ENCODE peak calls at places on chromosomes 12 and 14, in nine cellular contexts. J, W, O, E, A, F, Z, T and I are unnamed samples.

GRCh38 chr14:73759183-73759713 is 45.1 kb upstream of the PNMA1 start:
- DNase-seq in J (peak; percentile 46), W (peak; percentile 90), O (peak; percentile 42), E (peak; percentile 69), A (peak; percentile 59), F (no peak), Z (peak; percentile 58), T (peak; percentile 48), I (peak; percentile 55)

GRCh38 chr14:104680056-104680805 is 9.2 kb upstream of the INF2 start:
- DNase-seq in J (no peak), W (peak; percentile 18), O (no peak), E (peak; percentile 79), A (no peak), F (no peak), Z (peak; percentile 74), T (no peak), I (no peak)

GRCh38 chr12:125403145-125403789 is 338.0 kb downstream of the AACS start:
- DNase-seq in J (no peak), W (no peak), O (no peak), E (peak; percentile 36), A (no peak), F (no peak), Z (peak; percentile 36), T (peak; percentile 84), I (peak; percentile 18)

GRCh38 chr14:50816419-50817047 is 14.4 kb downstream of the NIN start:
- DNase-seq in J (no peak), W (peak; percentile 34), O (no peak), E (peak; percentile 50), A (no peak), F (no peak), Z (peak; percentile 11), T (no peak), I (no peak)

GRCh38 chr12:646303-647038 is 16.8 kb downstream of the NINJ2 start:
- DNase-seq in J (no peak), W (peak; percentile 84), O (no peak), E (peak; percentile 43), A (no peak), F (no peak), Z (no peak), T (no peak), I (no peak)

GRCh38 chr12:93669452-93669851 is 7.7 kb upstream of the CRADD start:
- DNase-seq in J (no peak), W (no peak), O (no peak), E (no peak), A (no peak), F (no peak), Z (no peak), T (no peak), I (no peak)

GRCh38 chr14:75521415-75522199 is 662 bp upstream of the BATF start:
- DNase-seq in J (no peak), W (no peak), O (no peak), E (no peak), A (no peak), F (no peak), Z (no peak), T (no peak), I (no peak)

GRCh38 chr12:55850893-55851292 is 8.2 kb upstream of the MMP19 start:
- DNase-seq in J (no peak), W (no peak), O (no peak), E (peak; percentile 73), A (no peak), F (no peak), Z (no peak), T (no peak), I (no peak)

GRCh38 chr14:39228044-39228443 is 5.7 kb upstream of the MIA2 start:
- DNase-seq in J (no peak), W (no peak), O (no peak), E (no peak), A (no peak), F (no peak), Z (no peak), T (no peak), I (no peak)

GRCh38 chr14:23070262-23071129 is 13.2 kb upstream of the CDH24 start:
- DNase-seq in J (no peak), W (no peak), O (no peak), E (no peak), A (no peak), F (no peak), Z (no peak), T (no peak), I (no peak)

GRCh38 chr12:95396849-95397498 is 77.0 kb upstream of the METAP2 start:
- DNase-seq in J (no peak), W (no peak), O (no peak), E (peak; percentile 67), A (no peak), F (no peak), Z (no peak), T (peak; percentile 4), I (no peak)

GRCh38 chr14:31968107-31968810 is 108.8 kb upstream of the ARHGAP5 start:
- DNase-seq in J (no peak), W (no peak), O (no peak), E (no peak), A (no peak), F (no peak), Z (no peak), T (no peak), I (no peak)

GRCh38 chr12:109711596-109712461 is 1.8 kb upstream of the FAM222A start:
- DNase-seq in J (no peak), W (no peak), O (no peak), E (no peak), A (no peak), F (no peak), Z (no peak), T (no peak), I (no peak)